ENCODE peak calls at places on chromosomes 3 and 15, in six cellular contexts. I is psoas muscle, C is fibroblast of lung, N is cardiac muscle cell, G is A549, A is heart left ventricle. B is an unnamed sample.

GRCh38 chr15:38899300-38899699 is 334.7 kb upstream of the RASGRP1 start:
- DNase-seq in N (no peak), I (no peak), G (no peak), C (no peak), A (no peak), B (no peak)

GRCh38 chr3:117192888-117193287 is 483.3 kb downstream of the TUSC7 start:
- DNase-seq in A (no peak), C (no peak), I (no peak), G (no peak), N (no peak), B (no peak)

GRCh38 chr3:72453686-72454085 is 394.6 kb downstream of the SHQ1 start:
- DNase-seq in I (no peak), N (no peak), A (no peak), G (no peak), C (no peak), B (no peak)

GRCh38 chr3:135224963-135225362 is 429.9 kb downstream of the EPHB1 start:
- DNase-seq in C (no peak), I (no peak), G (no peak), A (no peak), N (no peak), B (no peak)

GRCh38 chr3:110731148-110731547 is 340.5 kb upstream of the NECTIN3 start:
- DNase-seq in A (no peak), G (no peak), I (no peak), C (peak), N (no peak), B (no peak)

GRCh38 chr15:101489633-101490407 is at the start of gene PCSK6:
- DNase-seq in C (no peak), G (peak), N (peak), A (no peak), I (peak), B (no peak)

GRCh38 chr3:171407746-171408145 is 52.5 kb downstream of the TNIK start:
- DNase-seq in C (peak), G (no peak), N (no peak), A (no peak), I (no peak), B (no peak)

GRCh38 chr3:158847466-158847849 is 45.6 kb downstream of the MFSD1 start:
- DNase-seq in C (no peak), I (no peak), G (no peak), N (no peak), A (no peak), B (no peak)

GRCh38 chr3:155743616-155744015 is 1.3 kb downstream of the PLCH1 start:
- DNase-seq in A (no peak), N (no peak), C (no peak), G (no peak), I (no peak), B (no peak)

GRCh38 chr15:49556437-49556836 is 64.2 kb downstream of the FAM227B start:
- DNase-seq in G (no peak), N (no peak), A (no peak), C (no peak), I (no peak), B (no peak)

GRCh38 chr3:61278713-61279112 is 27.5 kb upstream of the FHIT start:
- DNase-seq in A (no peak), I (no peak), G (no peak), N (no peak), C (no peak), B (no peak)

GRCh38 chr3:149588909-149589308 is 68.9 kb downstream of the WWTR1 start:
- DNase-seq in N (no peak), C (no peak), I (no peak), A (no peak), G (no peak), B (peak)

GRCh38 chr15:100704281-100705055 is 102.1 kb downstream of the ASB7 start:
- DNase-seq in N (no peak), A (no peak), I (no peak), G (no peak), C (peak), B (no peak)

GRCh38 chr3:76997733-76998132 is 42.2 kb upstream of the ROBO2 start:
- DNase-seq in G (no peak), C (peak), I (no peak), N (no peak), A (no peak), B (no peak)

GRCh38 chr3:157494581-157495281 is 8.5 kb downstream of the VEPH1 start:
- DNase-seq in A (no peak), I (no peak), N (no peak), C (no peak), G (no peak), B (no peak)

GRCh38 chr3:196232882-196233251 is 16.5 kb downstream of the SLC51A start:
- DNase-seq in A (no peak), C (no peak), N (no peak), I (no peak), G (no peak), B (no peak)

GRCh38 chr3:149216195-149216869 is 5.3 kb downstream of the CP start:
- DNase-seq in N (peak), G (peak), A (no peak), I (no peak), C (peak), B (no peak)

GRCh38 chr3:63992461-63993209 is 30.7 kb downstream of the PSMD6 start:
- DNase-seq in N (no peak), I (no peak), C (no peak), G (no peak), A (no peak), B (no peak)

GRCh38 chr15:89728254-89728653 is 22.8 kb downstream of the MESP1 start:
- DNase-seq in G (no peak), C (peak), A (no peak), N (no peak), I (no peak), B (peak)

GRCh38 chr3:85801955-85802354 is 843.2 kb downstream of the CADM2 start:
- DNase-seq in N (peak), G (peak), C (peak), A (no peak), I (no peak), B (no peak)

GRCh38 chr15:43948691-43949325 is 122.0 kb downstream of the WDR76 start:
- DNase-seq in C (no peak), G (no peak), I (no peak), A (no peak), N (no peak), B (no peak)

GRCh38 chr15:65177901-65178300 is 7.2 kb downstream of the CLPX start:
- DNase-seq in C (no peak), A (no peak), I (no peak), G (peak), N (no peak), B (no peak)

GRCh38 chr15:70643783-70644125 is 119.6 kb downstream of the UACA start:
- DNase-seq in C (peak), A (no peak), N (no peak), G (peak), I (no peak), B (no peak)

GRCh38 chr15:76339302-76340197 is 3.0 kb downstream of the ISL2 start:
- DNase-seq in I (no peak), G (no peak), A (no peak), C (peak), N (peak), B (no peak)

GRCh38 chr3:58180099-58180880 is 30.5 kb downstream of the DNASE1L3 start:
- DNase-seq in C (no peak), N (no peak), G (no peak), I (no peak), A (no peak), B (no peak)

GRCh38 chr3:58179235-58180098 is 31.3 kb downstream of the DNASE1L3 start:
- DNase-seq in C (no peak), A (no peak), I (no peak), N (no peak), G (no peak), B (no peak)

GRCh38 chr3:58176827-58177489 is 33.8 kb downstream of the DNASE1L3 start:
- DNase-seq in G (no peak), A (no peak), I (no peak), N (no peak), C (no peak), B (no peak)

GRCh38 chr3:58177747-58178527 is 32.8 kb downstream of the DNASE1L3 start:
- DNase-seq in C (peak), G (peak), A (peak), N (peak), I (peak), B (peak)

DNA sequence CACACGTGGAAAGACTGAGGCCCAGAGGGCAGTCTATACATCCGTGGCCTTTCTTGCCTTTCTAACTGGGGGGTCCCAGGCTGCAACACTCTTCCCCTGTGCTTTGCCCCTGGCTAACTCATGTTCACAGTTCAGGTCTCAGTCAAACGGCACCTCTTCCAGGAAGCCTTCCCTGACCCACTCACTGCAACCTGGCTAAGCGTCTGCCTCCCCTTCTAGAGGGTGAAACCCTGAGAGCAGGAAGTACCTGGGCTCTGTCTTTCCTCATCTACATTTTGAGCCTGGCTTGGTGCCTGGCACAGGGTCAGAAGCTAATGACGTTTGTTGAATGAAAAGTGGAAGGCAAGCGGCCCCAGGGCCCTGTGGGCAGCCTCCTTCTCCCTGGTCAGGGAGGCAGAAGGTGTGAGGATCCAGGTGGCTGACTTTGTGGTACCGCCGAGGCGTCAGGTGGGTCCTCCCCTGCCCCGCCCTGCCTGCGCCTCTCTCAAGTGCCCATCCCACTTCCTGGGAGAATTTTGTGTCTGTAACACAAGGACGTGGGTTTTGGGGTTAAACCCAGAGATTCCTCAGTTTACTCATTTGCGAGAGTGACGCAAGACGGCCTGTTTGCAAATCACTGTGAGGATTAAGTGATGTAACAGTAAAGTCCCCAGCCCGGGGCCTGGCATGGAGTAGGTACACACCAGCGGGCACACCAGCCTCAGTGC is 32.1 kb downstream of the DNASE1L3 start:
- DNase-seq in C (no peak), N (no peak), I (no peak), G (no peak), A (no peak), B (no peak)
- H3K4me3 ChIP-seq in C (no peak), N (no peak), I (no peak), G (no peak), A (no peak), B (no peak)

DNA sequence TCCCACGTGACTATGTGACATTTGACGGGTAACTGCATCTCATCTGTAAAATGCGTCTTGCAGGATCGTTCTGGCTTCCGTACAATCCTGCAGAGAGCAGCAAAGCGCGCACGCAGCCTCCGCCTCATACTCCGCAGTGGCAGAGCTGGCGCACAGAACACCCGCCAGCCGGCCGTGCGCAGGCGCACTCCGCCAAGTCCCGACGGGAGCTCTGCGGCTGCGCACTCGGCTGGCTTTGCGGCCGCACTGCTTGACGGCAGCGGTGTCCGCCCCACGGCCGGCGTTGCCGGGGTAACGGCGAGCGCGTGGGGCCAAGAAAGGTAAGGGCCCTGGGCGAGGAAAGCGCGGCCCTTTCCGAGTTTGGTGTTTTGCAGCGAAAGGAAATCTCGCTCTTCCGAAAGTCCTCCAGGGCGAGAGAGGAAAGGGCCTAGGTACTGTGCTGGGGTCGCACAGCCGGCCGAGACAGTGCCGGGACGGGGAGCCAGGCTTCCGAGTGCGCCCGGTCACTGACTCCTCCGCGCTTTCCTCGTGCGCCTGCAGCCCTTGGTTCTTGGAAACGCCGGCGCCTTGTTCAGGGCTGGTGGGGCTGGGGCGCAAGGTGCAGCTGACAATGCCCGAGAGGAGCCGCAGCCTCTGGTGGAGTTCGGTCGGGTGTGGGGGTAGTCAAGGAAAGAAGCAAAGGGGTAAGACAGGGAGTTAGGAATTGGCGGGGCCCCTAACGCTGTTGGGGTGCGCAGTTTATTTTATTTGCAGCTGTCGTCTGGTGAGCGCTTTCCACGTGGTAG is at the start of gene TSEN2:
- DNase-seq in C (peak), N (peak), I (peak), A (peak), G (peak), B (peak)
- TF ChIP-seq CTCF in C (peak), N (peak), I (no peak), A (no peak), G (no peak), B (no peak)

GRCh38 chr15:52674831-52675230 is 4.4 kb downstream of the ATOSA start:
- DNase-seq in C (no peak), I (no peak), A (no peak), G (no peak), N (no peak), B (no peak)
- H3K27ac ChIP-seq in C (no peak), I (peak), A (no peak), G (no peak), N (no peak), B (peak)

GRCh38 chr3:185760550-185760949 is 64.3 kb downstream of the IGF2BP2 start:
- DNase-seq in N (no peak), A (no peak), C (no peak), G (no peak), I (no peak), B (no peak)
- H3K4me3 ChIP-seq in N (no peak), A (peak), C (no peak), G (no peak), I (peak), B (peak)

DNA sequence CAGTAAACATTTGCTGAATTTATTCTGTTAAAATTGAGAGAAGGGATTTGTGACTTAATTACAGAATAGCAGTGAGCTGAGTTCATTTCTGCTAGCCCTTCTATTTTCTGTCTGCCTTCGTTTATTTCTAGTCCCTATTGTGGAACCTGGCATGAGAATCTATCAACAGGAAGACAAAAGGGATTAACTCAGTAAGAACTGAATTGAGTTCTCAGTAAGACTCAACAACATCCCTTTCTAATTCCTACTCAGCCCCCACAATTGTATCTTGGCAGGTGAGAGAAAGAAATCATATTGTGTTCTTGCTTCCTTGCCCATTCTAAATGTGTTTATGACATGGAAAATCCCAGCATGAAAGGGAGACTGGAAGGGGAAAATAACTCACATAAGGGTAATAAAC is 246.4 kb upstream of the LRRC3B start:
- DNase-seq in A (no peak), N (no peak), G (no peak), C (no peak), I (no peak), B (no peak)
- TF ChIP-seq CTCF in A (no peak), N (no peak), G (no peak), C (no peak), I (no peak), B (no peak)

DNA sequence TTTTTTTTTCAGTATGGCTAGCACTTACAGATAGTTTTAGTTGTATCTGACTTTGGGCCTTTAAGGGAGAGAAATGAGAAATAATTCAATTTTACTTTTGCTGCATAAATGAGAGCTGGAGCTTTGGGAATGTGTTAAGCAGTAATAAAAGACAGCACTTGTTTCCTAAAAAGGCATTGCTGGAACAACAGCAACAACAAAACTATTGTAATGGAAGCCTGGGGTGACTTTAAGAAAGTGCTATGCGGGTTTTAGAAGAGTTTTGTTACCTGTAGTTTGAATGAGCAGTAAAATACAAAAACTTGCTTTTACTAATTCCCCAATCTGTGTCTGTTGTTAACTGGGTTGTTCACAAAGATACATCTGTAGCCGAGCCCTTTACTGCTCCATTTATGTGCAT is 774.0 kb upstream of the ARPP21 start:
- DNase-seq in G (no peak), A (no peak), C (no peak), N (no peak), I (no peak), B (no peak)
- H3K27ac ChIP-seq in G (no peak), A (no peak), C (no peak), N (no peak), I (no peak), B (no peak)